ENCODE peak calls at places on chromosomes 16 and 17, in eight cellular contexts. X is ureter, Z is heart left ventricle, P is fibroblast of pulmonary artery, A is activated T-cell treated with anti-CD3 and anti-CD28 coated beads for 4 hours, U is NCI-H1048, C is caudate nucleus, G is brain microvascular endothelial cell. S is an unnamed sample.

GRCh38 chr17:28744104-28744801 is 442 bp downstream of the TRAF4 start:
- DNase-seq in X (no peak), Z (no peak), P (peak), A (peak), U (no peak), C (no peak), G (no peak), S (no peak)

GRCh38 chr17:38870259-38871165 is 654 bp downstream of the LASP1 start:
- DNase-seq in X (peak), Z (peak), P (no peak), A (peak), U (no peak), C (peak), G (no peak), S (no peak)

GRCh38 chr16:89700649-89701424 is 668 bp downstream of the SPATA2L start:
- DNase-seq in X (no peak), Z (peak), P (peak), A (no peak), U (peak), C (no peak), G (no peak), S (no peak)

GRCh38 chr17:27975146-27976011 is 67.1 kb upstream of the NLK start:
- DNase-seq in X (no peak), Z (no peak), P (peak), A (no peak), U (no peak), C (no peak), G (no peak), S (no peak)

GRCh38 chr17:80943346-80944145 is 48.1 kb upstream of the CHMP6 start:
- DNase-seq in X (no peak), Z (peak), P (no peak), A (no peak), U (no peak), C (no peak), G (no peak), S (no peak)

GRCh38 chr17:49358638-49359247 is 3.3 kb downstream of the ZNF652 start:
- DNase-seq in X (no peak), Z (no peak), P (no peak), A (no peak), U (no peak), C (no peak), G (no peak), S (no peak)

GRCh38 chr16:11025120-11025531 is 80.8 kb downstream of the CLEC16A start:
- DNase-seq in X (no peak), Z (no peak), P (no peak), A (no peak), U (no peak), C (no peak), G (no peak), S (no peak)

GRCh38 chr16:12672986-12673385 is 130.7 kb downstream of the CPPED1 start:
- DNase-seq in X (no peak), Z (no peak), P (no peak), A (no peak), U (no peak), C (no peak), G (no peak), S (no peak)

GRCh38 chr16:17023606-17024005 is 447.2 kb downstream of the XYLT1 start:
- DNase-seq in X (no peak), Z (no peak), P (no peak), A (no peak), U (no peak), C (no peak), G (no peak), S (no peak)

GRCh38 chr16:17346774-17347569 is 123.8 kb downstream of the XYLT1 start:
- DNase-seq in X (no peak), Z (no peak), P (no peak), A (no peak), U (no peak), C (no peak), G (no peak), S (no peak)

GRCh38 chr17:45437461-45438283 is 5.0 kb upstream of the ARHGAP27 start:
- DNase-seq in X (no peak), Z (no peak), P (no peak), A (no peak), U (no peak), C (no peak), G (no peak), S (no peak)

GRCh38 chr17:16912021-16912962 is 59.6 kb downstream of the TNFRSF13B start:
- DNase-seq in X (no peak), Z (no peak), P (no peak), A (no peak), U (no peak), C (no peak), G (no peak), S (no peak)

GRCh38 chr17:53950207-53950857 is 127.6 kb downstream of the KIF2B start:
- DNase-seq in X (no peak), Z (no peak), P (no peak), A (no peak), U (no peak), C (no peak), G (no peak), S (no peak)

S was measured in BJ.